ENCODE peak calls at places on chromosomes 12 and 14, in nine cellular contexts. One of them, this sample, is unnamed.

GRCh38 chr14:75514673-75515630 is 7.3 kb upstream of the BATF start:
- DNase-seq in GDM1: no peak
- DNase-seq in glomerular endothelial cell: no peak
- DNase-seq in WERI-Rb-1: no peak
- DNase-seq in EL: peak
- DNase-seq in activated CD8-positive, alpha-beta T cell treated with anti-CD3 and anti-CD28 coated beads, Interleukin-2, amount 10 ng/mL, durations not matched to agents 7 days and 5 days: peak
- DNase-seq in stomach: no peak
- DNase-seq in CD4-positive, CD25-positive, alpha-beta regulatory T cell: peak
- DNase-seq in kidney glomerular epithelial cell: no peak
- DNase-seq in this sample: no peak

GRCh38 chr14:20683896-20684661 is at the start of gene RNASE4:
- DNase-seq in stomach: peak
- DNase-seq in WERI-Rb-1: no peak
- DNase-seq in EL: peak
- DNase-seq in kidney glomerular epithelial cell: peak
- DNase-seq in GDM1: peak
- DNase-seq in CD4-positive, CD25-positive, alpha-beta regulatory T cell: peak
- DNase-seq in activated CD8-positive, alpha-beta T cell treated with anti-CD3 and anti-CD28 coated beads, Interleukin-2, amount 10 ng/mL, durations not matched to agents 7 days and 5 days: peak
- DNase-seq in glomerular endothelial cell: no peak
- DNase-seq in this sample: peak

GRCh38 chr14:44449694-44450093 is 57.4 kb downstream of the FSCB start:
- DNase-seq in stomach: no peak
- DNase-seq in glomerular endothelial cell: no peak
- DNase-seq in GDM1: no peak
- DNase-seq in CD4-positive, CD25-positive, alpha-beta regulatory T cell: no peak
- DNase-seq in kidney glomerular epithelial cell: no peak
- DNase-seq in WERI-Rb-1: no peak
- DNase-seq in activated CD8-positive, alpha-beta T cell treated with anti-CD3 and anti-CD28 coated beads, Interleukin-2, amount 10 ng/mL, durations not matched to agents 7 days and 5 days: no peak
- DNase-seq in EL: no peak
- DNase-seq in this sample: no peak

GRCh38 chr12:25690996-25691864 is 138.1 kb upstream of the LMNTD1 start:
- DNase-seq in activated CD8-positive, alpha-beta T cell treated with anti-CD3 and anti-CD28 coated beads, Interleukin-2, amount 10 ng/mL, durations not matched to agents 7 days and 5 days: no peak
- DNase-seq in glomerular endothelial cell: no peak
- DNase-seq in EL: no peak
- DNase-seq in stomach: no peak
- DNase-seq in CD4-positive, CD25-positive, alpha-beta regulatory T cell: no peak
- DNase-seq in GDM1: peak
- DNase-seq in kidney glomerular epithelial cell: no peak
- DNase-seq in WERI-Rb-1: no peak
- DNase-seq in this sample: no peak

GRCh38 chr14:65958664-65959562 is 527.3 kb upstream of the CCDC196 start:
- DNase-seq in CD4-positive, CD25-positive, alpha-beta regulatory T cell: peak
- DNase-seq in EL: peak
- DNase-seq in kidney glomerular epithelial cell: peak
- DNase-seq in stomach: no peak
- DNase-seq in activated CD8-positive, alpha-beta T cell treated with anti-CD3 and anti-CD28 coated beads, Interleukin-2, amount 10 ng/mL, durations not matched to agents 7 days and 5 days: no peak
- DNase-seq in WERI-Rb-1: no peak
- DNase-seq in GDM1: no peak
- DNase-seq in glomerular endothelial cell: no peak
- DNase-seq in this sample: peak

GRCh38 chr12:45186762-45187161 is 29.1 kb upstream of the ANO6 start:
- DNase-seq in activated CD8-positive, alpha-beta T cell treated with anti-CD3 and anti-CD28 coated beads, Interleukin-2, amount 10 ng/mL, durations not matched to agents 7 days and 5 days: no peak
- DNase-seq in GDM1: no peak
- DNase-seq in WERI-Rb-1: no peak
- DNase-seq in kidney glomerular epithelial cell: no peak
- DNase-seq in glomerular endothelial cell: no peak
- DNase-seq in CD4-positive, CD25-positive, alpha-beta regulatory T cell: no peak
- DNase-seq in stomach: no peak
- DNase-seq in EL: no peak
- DNase-seq in this sample: no peak

GRCh38 chr12:52811191-52812072 is 2.5 kb downstream of the KRT4 start:
- DNase-seq in EL: no peak
- DNase-seq in WERI-Rb-1: no peak
- DNase-seq in kidney glomerular epithelial cell: no peak
- DNase-seq in CD4-positive, CD25-positive, alpha-beta regulatory T cell: no peak
- DNase-seq in glomerular endothelial cell: no peak
- DNase-seq in stomach: no peak
- DNase-seq in activated CD8-positive, alpha-beta T cell treated with anti-CD3 and anti-CD28 coated beads, Interleukin-2, amount 10 ng/mL, durations not matched to agents 7 days and 5 days: no peak
- DNase-seq in GDM1: no peak
- DNase-seq in this sample: no peak

GRCh38 chr12:105910030-105910429 is 228.7 kb downstream of the NUAK1 start:
- DNase-seq in glomerular endothelial cell: no peak
- DNase-seq in CD4-positive, CD25-positive, alpha-beta regulatory T cell: no peak
- DNase-seq in GDM1: no peak
- DNase-seq in kidney glomerular epithelial cell: no peak
- DNase-seq in WERI-Rb-1: no peak
- DNase-seq in EL: peak
- DNase-seq in stomach: no peak
- DNase-seq in activated CD8-positive, alpha-beta T cell treated with anti-CD3 and anti-CD28 coated beads, Interleukin-2, amount 10 ng/mL, durations not matched to agents 7 days and 5 days: no peak
- DNase-seq in this sample: no peak

GRCh38 chr12:26838888-26839416 is 6.0 kb upstream of the ITPR2 start:
- DNase-seq in activated CD8-positive, alpha-beta T cell treated with anti-CD3 and anti-CD28 coated beads, Interleukin-2, amount 10 ng/mL, durations not matched to agents 7 days and 5 days: no peak
- DNase-seq in GDM1: no peak
- DNase-seq in glomerular endothelial cell: no peak
- DNase-seq in kidney glomerular epithelial cell: no peak
- DNase-seq in EL: no peak
- DNase-seq in stomach: no peak
- DNase-seq in CD4-positive, CD25-positive, alpha-beta regulatory T cell: no peak
- DNase-seq in WERI-Rb-1: no peak
- DNase-seq in this sample: no peak

GRCh38 chr12:46921754-46922113 is 95.9 kb upstream of the SLC38A4 start:
- DNase-seq in stomach: no peak
- DNase-seq in WERI-Rb-1: no peak
- DNase-seq in activated CD8-positive, alpha-beta T cell treated with anti-CD3 and anti-CD28 coated beads, Interleukin-2, amount 10 ng/mL, durations not matched to agents 7 days and 5 days: no peak
- DNase-seq in GDM1: no peak
- DNase-seq in EL: no peak
- DNase-seq in CD4-positive, CD25-positive, alpha-beta regulatory T cell: no peak
- DNase-seq in glomerular endothelial cell: no peak
- DNase-seq in kidney glomerular epithelial cell: no peak
- DNase-seq in this sample: no peak

GRCh38 chr14:75322746-75323145 is 44.1 kb downstream of the FOS start:
- DNase-seq in kidney glomerular epithelial cell: no peak
- DNase-seq in EL: no peak
- DNase-seq in CD4-positive, CD25-positive, alpha-beta regulatory T cell: no peak
- DNase-seq in activated CD8-positive, alpha-beta T cell treated with anti-CD3 and anti-CD28 coated beads, Interleukin-2, amount 10 ng/mL, durations not matched to agents 7 days and 5 days: no peak
- DNase-seq in WERI-Rb-1: no peak
- DNase-seq in glomerular endothelial cell: no peak
- DNase-seq in GDM1: no peak
- DNase-seq in stomach: no peak
- DNase-seq in this sample: no peak

GRCh38 chr14:69046468-69046867 is 67.4 kb upstream of the ACTN1 start:
- DNase-seq in activated CD8-positive, alpha-beta T cell treated with anti-CD3 and anti-CD28 coated beads, Interleukin-2, amount 10 ng/mL, durations not matched to agents 7 days and 5 days: no peak
- DNase-seq in kidney glomerular epithelial cell: no peak
- DNase-seq in WERI-Rb-1: no peak
- DNase-seq in glomerular endothelial cell: no peak
- DNase-seq in CD4-positive, CD25-positive, alpha-beta regulatory T cell: no peak
- DNase-seq in stomach: peak
- DNase-seq in EL: no peak
- DNase-seq in GDM1: no peak
- DNase-seq in this sample: no peak

GRCh38 chr14:75448209-75448608 is 20.4 kb downstream of the JDP2 start:
- DNase-seq in kidney glomerular epithelial cell: no peak
- DNase-seq in activated CD8-positive, alpha-beta T cell treated with anti-CD3 and anti-CD28 coated beads, Interleukin-2, amount 10 ng/mL, durations not matched to agents 7 days and 5 days: no peak
- DNase-seq in GDM1: no peak
- DNase-seq in stomach: no peak
- DNase-seq in WERI-Rb-1: no peak
- DNase-seq in glomerular endothelial cell: no peak
- DNase-seq in CD4-positive, CD25-positive, alpha-beta regulatory T cell: no peak
- DNase-seq in EL: no peak
- DNase-seq in this sample: no peak

GRCh38 chr14:23219075-23219474 is 18.7 kb upstream of the RNF212B start:
- DNase-seq in CD4-positive, CD25-positive, alpha-beta regulatory T cell: no peak
- DNase-seq in WERI-Rb-1: no peak
- DNase-seq in glomerular endothelial cell: no peak
- DNase-seq in kidney glomerular epithelial cell: no peak
- DNase-seq in stomach: no peak
- DNase-seq in GDM1: no peak
- DNase-seq in EL: no peak
- DNase-seq in activated CD8-positive, alpha-beta T cell treated with anti-CD3 and anti-CD28 coated beads, Interleukin-2, amount 10 ng/mL, durations not matched to agents 7 days and 5 days: no peak
- DNase-seq in this sample: no peak

GRCh38 chr12:80582431-80582830 is 125.0 kb upstream of the MYF6 start:
- DNase-seq in CD4-positive, CD25-positive, alpha-beta regulatory T cell: no peak
- DNase-seq in kidney glomerular epithelial cell: no peak
- DNase-seq in activated CD8-positive, alpha-beta T cell treated with anti-CD3 and anti-CD28 coated beads, Interleukin-2, amount 10 ng/mL, durations not matched to agents 7 days and 5 days: no peak
- DNase-seq in glomerular endothelial cell: no peak
- DNase-seq in stomach: no peak
- DNase-seq in GDM1: no peak
- DNase-seq in WERI-Rb-1: no peak
- DNase-seq in EL: no peak
- DNase-seq in this sample: no peak

GRCh38 chr12:60148831-60149230 is 553.0 kb downstream of the SLC16A7 start:
- DNase-seq in CD4-positive, CD25-positive, alpha-beta regulatory T cell: no peak
- DNase-seq in kidney glomerular epithelial cell: peak
- DNase-seq in glomerular endothelial cell: peak
- DNase-seq in stomach: no peak
- DNase-seq in WERI-Rb-1: no peak
- DNase-seq in GDM1: no peak
- DNase-seq in EL: peak
- DNase-seq in activated CD8-positive, alpha-beta T cell treated with anti-CD3 and anti-CD28 coated beads, Interleukin-2, amount 10 ng/mL, durations not matched to agents 7 days and 5 days: no peak
- DNase-seq in this sample: no peak

GRCh38 chr12:103848917-103849491 is 8.0 kb upstream of the NT5DC3 start:
- DNase-seq in activated CD8-positive, alpha-beta T cell treated with anti-CD3 and anti-CD28 coated beads, Interleukin-2, amount 10 ng/mL, durations not matched to agents 7 days and 5 days: no peak
- DNase-seq in glomerular endothelial cell: no peak
- DNase-seq in CD4-positive, CD25-positive, alpha-beta regulatory T cell: no peak
- DNase-seq in GDM1: no peak
- DNase-seq in kidney glomerular epithelial cell: no peak
- DNase-seq in EL: no peak
- DNase-seq in WERI-Rb-1: no peak
- DNase-seq in stomach: no peak
- DNase-seq in this sample: no peak

GRCh38 chr12:19402743-19403400 is 36.4 kb upstream of the AEBP2 start:
- DNase-seq in stomach: peak
- DNase-seq in kidney glomerular epithelial cell: no peak
- DNase-seq in WERI-Rb-1: no peak
- DNase-seq in activated CD8-positive, alpha-beta T cell treated with anti-CD3 and anti-CD28 coated beads, Interleukin-2, amount 10 ng/mL, durations not matched to agents 7 days and 5 days: no peak
- DNase-seq in GDM1: no peak
- DNase-seq in CD4-positive, CD25-positive, alpha-beta regulatory T cell: no peak
- DNase-seq in glomerular endothelial cell: peak
- DNase-seq in EL: peak
- DNase-seq in this sample: peak

GRCh38 chr14:95147597-95147996 is 9.7 kb downstream of the DICER1 start:
- DNase-seq in CD4-positive, CD25-positive, alpha-beta regulatory T cell: no peak
- DNase-seq in GDM1: no peak
- DNase-seq in activated CD8-positive, alpha-beta T cell treated with anti-CD3 and anti-CD28 coated beads, Interleukin-2, amount 10 ng/mL, durations not matched to agents 7 days and 5 days: no peak
- DNase-seq in stomach: no peak
- DNase-seq in WERI-Rb-1: no peak
- DNase-seq in kidney glomerular epithelial cell: no peak
- DNase-seq in EL: no peak
- DNase-seq in glomerular endothelial cell: no peak
- DNase-seq in this sample: no peak

GRCh38 chr14:24182110-24182882 is 6.3 kb downstream of the IPO4 start:
- DNase-seq in CD4-positive, CD25-positive, alpha-beta regulatory T cell: no peak
- DNase-seq in glomerular endothelial cell: no peak
- DNase-seq in EL: no peak
- DNase-seq in GDM1: no peak
- DNase-seq in activated CD8-positive, alpha-beta T cell treated with anti-CD3 and anti-CD28 coated beads, Interleukin-2, amount 10 ng/mL, durations not matched to agents 7 days and 5 days: no peak
- DNase-seq in kidney glomerular epithelial cell: no peak
- DNase-seq in stomach: no peak
- DNase-seq in WERI-Rb-1: no peak
- DNase-seq in this sample: no peak

GRCh38 chr12:4483885-4484823 is 38.5 kb upstream of the FGF6 start:
- DNase-seq in EL: no peak
- DNase-seq in activated CD8-positive, alpha-beta T cell treated with anti-CD3 and anti-CD28 coated beads, Interleukin-2, amount 10 ng/mL, durations not matched to agents 7 days and 5 days: no peak
- DNase-seq in CD4-positive, CD25-positive, alpha-beta regulatory T cell: no peak
- DNase-seq in GDM1: no peak
- DNase-seq in glomerular endothelial cell: no peak
- DNase-seq in stomach: no peak
- DNase-seq in kidney glomerular epithelial cell: no peak
- DNase-seq in WERI-Rb-1: no peak
- DNase-seq in this sample: no peak

GRCh38 chr12:9951026-9951652 is 19.0 kb upstream of the CLEC2A start:
- DNase-seq in EL: no peak
- DNase-seq in CD4-positive, CD25-positive, alpha-beta regulatory T cell: peak
- DNase-seq in activated CD8-positive, alpha-beta T cell treated with anti-CD3 and anti-CD28 coated beads, Interleukin-2, amount 10 ng/mL, durations not matched to agents 7 days and 5 days: peak
- DNase-seq in GDM1: peak
- DNase-seq in kidney glomerular epithelial cell: no peak
- DNase-seq in glomerular endothelial cell: no peak
- DNase-seq in stomach: no peak
- DNase-seq in WERI-Rb-1: no peak
- DNase-seq in this sample: no peak

GRCh38 chr12:50411051-50411660 is 10.5 kb downstream of the LARP4 start:
- DNase-seq in activated CD8-positive, alpha-beta T cell treated with anti-CD3 and anti-CD28 coated beads, Interleukin-2, amount 10 ng/mL, durations not matched to agents 7 days and 5 days: no peak
- DNase-seq in WERI-Rb-1: no peak
- DNase-seq in CD4-positive, CD25-positive, alpha-beta regulatory T cell: no peak
- DNase-seq in EL: no peak
- DNase-seq in kidney glomerular epithelial cell: no peak
- DNase-seq in stomach: no peak
- DNase-seq in glomerular endothelial cell: no peak
- DNase-seq in GDM1: no peak
- DNase-seq in this sample: no peak

GRCh38 chr12:113103756-113104450 is 31.7 kb downstream of the RASAL1 start:
- DNase-seq in GDM1: no peak
- DNase-seq in WERI-Rb-1: no peak
- DNase-seq in CD4-positive, CD25-positive, alpha-beta regulatory T cell: peak
- DNase-seq in EL: no peak
- DNase-seq in stomach: peak
- DNase-seq in glomerular endothelial cell: no peak
- DNase-seq in activated CD8-positive, alpha-beta T cell treated with anti-CD3 and anti-CD28 coated beads, Interleukin-2, amount 10 ng/mL, durations not matched to agents 7 days and 5 days: peak
- DNase-seq in kidney glomerular epithelial cell: no peak
- DNase-seq in this sample: peak

GRCh38 chr14:21987937-21988336 is 314.3 kb upstream of the OR4E1 start:
- DNase-seq in GDM1: peak
- DNase-seq in CD4-positive, CD25-positive, alpha-beta regulatory T cell: peak
- DNase-seq in glomerular endothelial cell: no peak
- DNase-seq in stomach: no peak
- DNase-seq in activated CD8-positive, alpha-beta T cell treated with anti-CD3 and anti-CD28 coated beads, Interleukin-2, amount 10 ng/mL, durations not matched to agents 7 days and 5 days: peak
- DNase-seq in kidney glomerular epithelial cell: peak
- DNase-seq in WERI-Rb-1: no peak
- DNase-seq in EL: peak
- DNase-seq in this sample: peak

GRCh38 chr12:4220489-4220888 is 53.1 kb upstream of the CCND2 start:
- DNase-seq in kidney glomerular epithelial cell: no peak
- DNase-seq in stomach: no peak
- DNase-seq in glomerular endothelial cell: no peak
- DNase-seq in EL: no peak
- DNase-seq in WERI-Rb-1: no peak
- DNase-seq in CD4-positive, CD25-positive, alpha-beta regulatory T cell: no peak
- DNase-seq in GDM1: no peak
- DNase-seq in activated CD8-positive, alpha-beta T cell treated with anti-CD3 and anti-CD28 coated beads, Interleukin-2, amount 10 ng/mL, durations not matched to agents 7 days and 5 days: no peak
- DNase-seq in this sample: no peak

GRCh38 chr12:48567731-48568130 is 2.1 kb downstream of the LALBA start:
- DNase-seq in kidney glomerular epithelial cell: no peak
- DNase-seq in CD4-positive, CD25-positive, alpha-beta regulatory T cell: no peak
- DNase-seq in EL: no peak
- DNase-seq in GDM1: no peak
- DNase-seq in activated CD8-positive, alpha-beta T cell treated with anti-CD3 and anti-CD28 coated beads, Interleukin-2, amount 10 ng/mL, durations not matched to agents 7 days and 5 days: no peak
- DNase-seq in glomerular endothelial cell: no peak
- DNase-seq in stomach: no peak
- DNase-seq in WERI-Rb-1: no peak
- DNase-seq in this sample: no peak

GRCh38 chr14:93857500-93857899 is 69.2 kb upstream of the PRIMA1 start:
- DNase-seq in stomach: no peak
- DNase-seq in CD4-positive, CD25-positive, alpha-beta regulatory T cell: no peak
- DNase-seq in GDM1: no peak
- DNase-seq in activated CD8-positive, alpha-beta T cell treated with anti-CD3 and anti-CD28 coated beads, Interleukin-2, amount 10 ng/mL, durations not matched to agents 7 days and 5 days: no peak
- DNase-seq in EL: no peak
- DNase-seq in WERI-Rb-1: peak
- DNase-seq in kidney glomerular epithelial cell: no peak
- DNase-seq in glomerular endothelial cell: no peak
- DNase-seq in this sample: no peak

GRCh38 chr12:8508224-8508623 is 5.1 kb upstream of the CLEC4D start:
- DNase-seq in WERI-Rb-1: no peak
- DNase-seq in glomerular endothelial cell: no peak
- DNase-seq in activated CD8-positive, alpha-beta T cell treated with anti-CD3 and anti-CD28 coated beads, Interleukin-2, amount 10 ng/mL, durations not matched to agents 7 days and 5 days: no peak
- DNase-seq in CD4-positive, CD25-positive, alpha-beta regulatory T cell: no peak
- DNase-seq in GDM1: no peak
- DNase-seq in stomach: no peak
- DNase-seq in kidney glomerular epithelial cell: no peak
- DNase-seq in EL: no peak
- DNase-seq in this sample: no peak

GRCh38 chr14:88323086-88323519 is at the start of gene KCNK10:
- DNase-seq in kidney glomerular epithelial cell: no peak
- DNase-seq in EL: no peak
- DNase-seq in WERI-Rb-1: no peak
- DNase-seq in glomerular endothelial cell: no peak
- DNase-seq in GDM1: no peak
- DNase-seq in activated CD8-positive, alpha-beta T cell treated with anti-CD3 and anti-CD28 coated beads, Interleukin-2, amount 10 ng/mL, durations not matched to agents 7 days and 5 days: no peak
- DNase-seq in stomach: no peak
- DNase-seq in CD4-positive, CD25-positive, alpha-beta regulatory T cell: no peak
- DNase-seq in this sample: no peak

GRCh38 chr14:52299692-52300278 is 14.3 kb upstream of the PTGER2 start:
- DNase-seq in glomerular endothelial cell: peak
- DNase-seq in WERI-Rb-1: no peak
- DNase-seq in EL: peak
- DNase-seq in CD4-positive, CD25-positive, alpha-beta regulatory T cell: peak
- DNase-seq in stomach: no peak
- DNase-seq in kidney glomerular epithelial cell: peak
- DNase-seq in activated CD8-positive, alpha-beta T cell treated with anti-CD3 and anti-CD28 coated beads, Interleukin-2, amount 10 ng/mL, durations not matched to agents 7 days and 5 days: no peak
- DNase-seq in GDM1: no peak
- DNase-seq in this sample: peak

This sample was measured in A549.